ENCODE peak calls at places on chromosomes 5 and 9, in four cellular contexts. Z is gastrocnemius medialis, E is aorta, U is mammary epithelial cell. N is an unnamed sample. For H3K27me3 and H3K4me1, the result is how much of the 10 kb centered on the place peaks cover.

GRCh38 chr9:122186301-122186700 is 26.6 kb downstream of the MORN5 start:
- DNase-seq in Z (no peak), E (no peak), U (no peak), N (peak)

GRCh38 chr5:148268556-148268955 is at the start of gene SPINK13:
- DNase-seq in Z (no peak), E (no peak), U (peak), N (no peak)

GRCh38 chr9:82036101-82036500 is 47.5 kb downstream of the SPATA31D1 start:
- DNase-seq in Z (no peak), E (no peak), U (no peak), N (no peak)

GRCh38 chr9:113164536-113165300 is 13.9 kb downstream of the SLC31A2 start:
- DNase-seq in Z (peak), E (no peak), U (no peak), N (peak)

GRCh38 chr9:2019723-2020122 is 4.6 kb downstream of the SMARCA2 start:
- DNase-seq in Z (no peak), E (no peak), U (no peak), N (no peak)

GRCh38 chr9:76433851-76434250 is 25.1 kb upstream of the GCNT1 start:
- DNase-seq in Z (no peak), E (no peak), U (peak), N (no peak)

GRCh38 chr9:88571417-88571816 is 36.4 kb downstream of the NXNL2 start:
- DNase-seq in Z (no peak), E (no peak), U (no peak), N (no peak)

GRCh38 chr5:38615042-38615441 is 58.6 kb upstream of the LIFR start:
- DNase-seq in Z (no peak), E (no peak), U (no peak), N (no peak)

GRCh38 chr9:87569008-87569908 is 71.6 kb downstream of the DAPK1 start:
- DNase-seq in Z (no peak), E (no peak), U (no peak), N (peak)

GRCh38 chr5:95620030-95620869 is at the start of gene GPR150:
- DNase-seq in Z (no peak), E (peak), U (peak), N (peak)

GRCh38 chr9:85586684-85587083 is 155.1 kb downstream of the AGTPBP1 start:
- DNase-seq in Z (no peak), E (no peak), U (no peak), N (no peak)

GRCh38 chr9:28688172-28688571 is 1114.9 kb upstream of the C9orf72 start:
- DNase-seq in Z (no peak), E (no peak), U (peak), N (no peak)

GRCh38 chr9:122580360-122580759 is 2.8 kb downstream of the OR1L8 start:
- DNase-seq in Z (no peak), E (no peak), U (peak), N (no peak)

GRCh38 chr9:2231831-2232230 is 216.7 kb downstream of the SMARCA2 start:
- DNase-seq in Z (no peak), E (no peak), U (peak), N (no peak)

GRCh38 chr5:167582263-167582662 is 709.2 kb upstream of the WWC1 start:
- DNase-seq in Z (no peak), E (no peak), U (peak), N (no peak)

GRCh38 chr5:116452774-116453368 is 121.8 kb downstream of the SEMA6A start:
- DNase-seq in Z (no peak), E (no peak), U (no peak), N (no peak)

GRCh38 chr5:93572773-93573626 is 8.0 kb downstream of the NR2F1-AS1 start:
- DNase-seq in Z (no peak), E (no peak), U (peak), N (peak)

GRCh38 chr5:43555895-43556606 is 826 bp downstream of the PAIP1 start:
- DNase-seq in Z (peak), E (peak), U (peak), N (peak)

GRCh38 chr9:124054671-124055212 is 43.2 kb downstream of the LHX2 start:
- DNase-seq in Z (no peak), E (no peak), U (peak), N (no peak)

GRCh38 chr9:101716629-101717028 is 21.8 kb downstream of the GRIN3A start:
- DNase-seq in Z (no peak), E (no peak), U (no peak), N (no peak)

GRCh38 chr5:135379052-135379654 is 19.9 kb downstream of the MACROH2A1 start:
- DNase-seq in Z (no peak), E (no peak), U (peak), N (no peak)

GRCh38 chr5:124537136-124537919 is 209.1 kb downstream of the ZNF608 start:
- DNase-seq in Z (no peak), E (no peak), U (no peak), N (no peak)

GRCh38 chr5:167555771-167556170 is 735.7 kb upstream of the WWC1 start:
- DNase-seq in Z (no peak), E (no peak), U (no peak), N (no peak)

GRCh38 chr9:101912698-101913097 is 174.3 kb upstream of the GRIN3A start:
- DNase-seq in Z (no peak), E (no peak), U (no peak), N (no peak)

GRCh38 chr9:81384911-81385310 is 304.4 kb downstream of the TLE1 start:
- DNase-seq in Z (no peak), E (no peak), U (no peak), N (no peak)

GRCh38 chr5:52844885-52845284 is 57.2 kb downstream of the ITGA1 start:
- DNase-seq in Z (no peak), E (no peak), U (no peak), N (no peak)

GRCh38 chr5:4640793-4641192 is 499.3 kb upstream of the ADAMTS16 start:
- DNase-seq in Z (no peak), E (no peak), U (peak), N (no peak)

GRCh38 chr5:96377597-96377996 is 55.5 kb downstream of the PCSK1 start:
- DNase-seq in Z (no peak), E (no peak), U (no peak), N (no peak)

GRCh38 chr9:126612329-126612812 is 1.4 kb upstream of the LMX1B start:
- DNase-seq in Z (no peak), E (peak), U (no peak), N (no peak)

GRCh38 chr9:126611188-126611587 is 2.5 kb upstream of the LMX1B start:
- DNase-seq in Z (no peak), E (no peak), U (no peak), N (no peak)

GRCh38 chr9:126613656-126614055 is at the start of gene LMX1B:
- DNase-seq in Z (no peak), E (peak), U (peak), N (no peak)

GRCh38 chr9:126612813-126613641 is 701 bp upstream of the LMX1B start:
- DNase-seq in Z (no peak), E (peak), U (peak), N (peak)

DNA sequence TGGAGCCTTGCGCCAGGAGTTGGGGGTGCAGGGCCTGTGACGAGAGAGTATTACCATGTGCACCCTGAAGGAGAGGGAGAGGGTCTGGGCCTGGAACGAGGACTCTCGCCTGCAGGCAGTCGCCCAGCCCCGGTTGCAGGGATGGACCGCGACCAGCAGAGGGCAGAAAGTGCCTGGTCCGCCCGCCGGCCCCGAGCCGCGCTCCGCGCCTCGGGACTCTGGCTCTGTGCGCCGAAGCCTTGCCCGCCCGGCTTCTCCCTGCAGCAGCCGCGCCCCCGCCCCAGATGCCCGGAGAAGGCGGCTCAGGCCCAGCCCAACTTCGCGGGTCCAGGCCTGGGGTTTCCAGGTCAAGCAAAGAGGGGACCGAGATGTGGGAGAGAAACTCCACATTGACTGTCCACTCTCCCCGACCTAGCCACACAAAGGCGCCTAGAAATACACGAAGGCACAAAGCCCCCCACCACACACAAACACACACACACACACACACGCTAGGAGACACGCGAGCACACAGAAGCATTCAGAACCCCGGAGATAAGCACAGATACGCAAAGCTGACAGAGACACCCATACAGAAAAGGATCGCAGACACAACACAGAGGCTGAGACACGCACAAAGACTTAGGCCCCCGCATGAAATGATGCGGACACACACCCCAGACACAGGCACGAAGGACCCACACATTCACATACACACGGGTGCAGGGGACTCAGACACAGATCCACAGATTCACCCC is 2.0 kb upstream of the LMX1B start:
- DNase-seq in Z (no peak), E (peak), U (peak), N (peak)
- H3K27me3 ChIP-seq in Z (half or more), E (under half), U (under half), N (half or more)

GRCh38 chr9:110103257-110103656 is 104.7 kb downstream of the C9orf152 start:
- DNase-seq in Z (no peak), E (no peak), U (no peak), N (no peak)
- H3K4me1 ChIP-seq in Z (under half), E (under half), U (under half), N (under half)

GRCh38 chr9:126688617-126689016 is 74.9 kb downstream of the LMX1B start:
- DNase-seq in Z (no peak), E (no peak), U (no peak), N (no peak)
- H3K27me3 ChIP-seq in Z (half or more), E (under half), U (under half), N (under half)

DNA sequence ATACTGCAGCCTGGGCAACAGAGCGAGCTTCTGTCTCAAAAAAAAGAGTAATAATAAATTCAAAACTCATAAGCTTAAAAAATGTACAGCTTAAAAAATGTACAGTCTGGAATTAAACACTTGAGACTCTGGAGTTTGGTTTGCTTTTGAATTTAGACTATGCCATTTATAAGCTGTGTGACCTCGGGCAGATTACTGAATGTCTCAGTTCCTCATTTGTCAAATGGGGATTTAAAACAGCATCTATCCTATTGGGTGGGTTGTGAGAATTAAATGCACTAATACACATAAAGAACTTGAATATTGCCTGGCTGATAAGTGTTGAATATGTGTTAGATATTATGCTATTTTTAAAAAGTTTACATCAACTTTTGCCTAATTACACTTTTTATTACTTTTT is 98.4 kb downstream of the SCAMP1 start:
- DNase-seq in Z (no peak), E (no peak), U (no peak), N (no peak)
- H3K4me1 ChIP-seq in Z (under half), E (under half), U (under half), N (under half)

GRCh38 chr5:181054138-181054537 is 14.1 kb downstream of the BTNL9 start:
- DNase-seq in Z (no peak), E (no peak), U (no peak), N (no peak)
- H3K27me3 ChIP-seq in Z (half or more), E (under half), U (under half), N (under half)

DNA sequence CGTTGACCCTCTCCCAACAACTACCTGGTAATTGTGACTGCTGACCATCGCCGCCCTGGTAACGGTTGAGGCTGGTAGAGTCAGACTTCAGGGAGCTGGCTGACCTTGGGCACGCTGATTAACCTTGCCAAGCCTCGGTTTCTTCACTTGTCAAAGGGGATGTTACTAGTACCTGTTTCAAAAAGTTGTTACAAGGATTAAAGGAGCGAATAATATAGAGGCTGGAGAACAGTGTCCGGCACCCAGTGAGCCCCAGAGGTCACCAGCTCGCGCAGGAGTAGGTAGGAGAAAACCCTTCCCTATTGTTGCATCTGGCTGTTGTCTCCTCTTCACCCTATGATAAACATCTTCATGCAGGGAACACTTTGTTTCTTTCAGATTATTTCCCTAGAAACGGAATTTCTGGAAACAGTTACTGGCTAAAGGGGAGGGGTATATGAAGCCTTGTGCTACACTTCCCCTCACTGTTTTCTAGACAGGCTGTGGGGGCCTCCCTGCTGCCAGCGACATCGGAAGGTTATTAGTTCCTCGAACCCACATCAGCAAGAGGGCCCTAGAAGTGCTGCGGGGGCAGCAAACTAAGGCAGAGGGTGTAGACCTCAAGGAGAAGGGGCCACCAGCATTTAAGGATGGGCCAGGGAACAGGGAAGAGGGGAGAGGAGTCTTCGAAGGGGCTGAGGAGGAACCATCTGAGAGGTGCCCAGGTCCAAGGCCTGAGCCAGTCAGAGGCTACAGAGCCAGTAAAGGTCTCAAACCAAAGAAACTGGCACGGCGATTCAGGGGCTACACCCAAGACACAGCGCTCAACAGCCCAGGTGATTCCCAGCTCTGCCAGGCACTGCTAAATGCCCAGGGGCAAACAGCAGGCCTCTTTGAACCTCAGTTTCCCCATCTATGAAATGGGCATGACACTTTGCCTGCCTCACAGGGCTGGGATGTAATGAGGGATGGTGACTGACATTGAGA is 37.6 kb downstream of the HRH2 start:
- DNase-seq in Z (no peak), E (peak), U (no peak), N (peak)
- H3K4me1 ChIP-seq in Z (under half), E (under half), U (under half), N (under half)

DNA sequence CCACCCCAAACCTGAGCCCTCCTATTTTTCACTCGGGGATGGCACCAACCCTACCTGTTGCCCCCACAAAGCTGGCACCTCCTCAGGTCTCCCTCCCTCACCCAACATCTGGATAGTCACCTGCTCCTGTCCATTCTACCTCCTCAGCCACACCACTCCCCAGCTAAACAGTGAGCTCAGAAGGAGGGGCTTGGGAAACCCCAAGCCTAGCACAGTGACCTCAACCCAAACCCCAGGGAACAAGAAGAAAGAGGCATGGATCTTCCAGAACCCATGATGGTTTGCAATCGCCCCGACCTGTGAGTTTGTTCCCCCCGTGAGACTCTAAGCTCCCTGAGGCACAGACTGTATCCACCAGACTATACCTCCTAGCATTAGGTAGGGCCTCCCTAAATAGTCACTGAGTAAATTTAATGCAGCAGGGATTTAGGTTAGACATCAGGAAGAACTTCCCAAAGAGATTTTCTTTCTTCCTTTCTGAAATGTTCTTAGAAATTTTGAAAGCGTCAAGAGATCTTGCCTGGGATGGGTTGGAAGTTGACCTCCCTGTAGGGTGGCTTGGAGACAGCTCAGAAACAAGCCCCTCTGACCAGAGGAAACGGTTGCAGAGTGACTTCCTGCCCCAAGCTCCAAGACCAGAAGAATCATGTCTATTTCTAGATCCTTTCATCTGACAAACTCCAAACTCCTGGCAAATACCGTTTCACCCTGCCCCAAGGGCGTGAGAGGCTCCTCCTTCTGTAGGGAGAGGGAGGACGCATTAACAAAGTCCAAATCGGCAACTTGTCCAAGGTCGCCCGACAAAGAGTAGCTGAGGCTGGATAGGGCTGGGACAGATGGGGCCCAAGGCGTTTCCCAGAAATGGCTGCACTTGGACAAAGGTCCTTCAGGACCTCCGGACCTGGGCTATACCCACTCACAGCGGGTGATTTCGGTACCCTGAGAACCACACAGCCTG is 4.1 kb downstream of the FIBCD1 start:
- DNase-seq in Z (no peak), E (no peak), U (no peak), N (no peak)
- H3K27me3 ChIP-seq in Z (half or more), E (under half), U (under half), N (under half)

DNA sequence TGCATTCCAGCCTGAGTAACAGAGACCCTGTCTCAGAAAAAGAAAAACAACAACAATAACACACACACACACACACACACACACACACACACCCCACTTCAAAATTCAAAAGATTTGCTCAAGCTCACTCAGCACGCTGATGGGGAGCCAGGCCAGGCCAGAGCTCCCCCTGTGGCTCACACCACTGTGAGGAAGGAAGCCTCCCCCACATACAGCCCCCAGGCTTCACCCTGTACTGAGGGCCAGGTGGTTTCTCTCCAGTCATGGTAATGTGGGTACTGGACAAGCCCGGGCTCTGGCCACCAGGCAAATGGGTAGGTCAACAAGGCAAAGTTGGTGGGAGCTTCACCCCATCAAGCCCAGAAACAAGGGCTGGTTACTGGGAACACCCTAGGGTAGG is 19.0 kb downstream of the ATOX1 start:
- DNase-seq in Z (no peak), E (no peak), U (no peak), N (no peak)
- H3K4me1 ChIP-seq in Z (under half), E (under half), U (under half), N (under half)

N was measured in right lobe of liver.